ENCODE peak calls at places on chromosome 15, in six cellular contexts. Q is SK-N-SH, X is ascending aorta, J is pancreas, P is adrenal gland, H is endothelial cell of umbilical vein. V is an unnamed sample. For H3K4me1, the result is how much of the 10 kb centered on the place peaks cover.

GRCh38 chr15:90101130-90101968 is 919 bp downstream of the IDH2 start:
- DNase-seq in Q (peak), X (peak), J (peak), P (peak), H (peak), V (no peak)

GRCh38 chr15:47293763-47294162 is 423.5 kb upstream of the SEMA6D start:
- DNase-seq in Q (no peak), X (peak), J (no peak), P (peak), H (no peak), V (no peak)

GRCh38 chr15:90074023-90074422 is 28.2 kb downstream of the IDH2 start:
- DNase-seq in Q (no peak), X (no peak), J (peak), P (no peak), H (no peak), V (no peak)

GRCh38 chr15:27770086-27770607 is 329.0 kb downstream of the OCA2 start:
- DNase-seq in Q (no peak), X (no peak), J (no peak), P (no peak), H (no peak), V (no peak)

GRCh38 chr15:57234156-57234555 is 142.1 kb upstream of the CGNL1 start:
- DNase-seq in Q (no peak), X (no peak), J (no peak), P (no peak), H (no peak), V (no peak)

GRCh38 chr15:90322531-90322930 is 29.6 kb upstream of the ZNF774 start:
- DNase-seq in Q (no peak), X (peak), J (no peak), P (peak), H (no peak), V (no peak)

GRCh38 chr15:52537459-52537858 is 8.8 kb upstream of the MYO5A start:
- DNase-seq in Q (no peak), X (no peak), J (no peak), P (no peak), H (no peak), V (no peak)

GRCh38 chr15:44137750-44138149 is 57.3 kb downstream of the FRMD5 start:
- DNase-seq in Q (peak), X (no peak), J (no peak), P (peak), H (peak), V (no peak)

GRCh38 chr15:79130535-79131130 is 40.1 kb upstream of the RASGRF1 start:
- DNase-seq in Q (no peak), X (no peak), J (no peak), P (no peak), H (no peak), V (no peak)

GRCh38 chr15:79609501-79609900 is 177.4 kb downstream of the MINAR1 start:
- DNase-seq in Q (no peak), X (no peak), J (no peak), P (no peak), H (no peak), V (no peak)

GRCh38 chr15:66997212-66997611 is 68.2 kb upstream of the SMAD3 start:
- DNase-seq in Q (no peak), X (no peak), J (no peak), P (no peak), H (no peak), V (peak)

GRCh38 chr15:60423540-60423939 is 25.8 kb upstream of the ANXA2 start:
- DNase-seq in Q (no peak), X (no peak), J (no peak), P (no peak), H (peak), V (peak)

GRCh38 chr15:64813075-64813474 is 12.4 kb downstream of the PIF1 start:
- DNase-seq in Q (peak), X (no peak), J (no peak), P (peak), H (no peak), V (no peak)

GRCh38 chr15:64810499-64811326 is 14.7 kb downstream of the PIF1 start:
- DNase-seq in Q (peak), X (no peak), J (no peak), P (no peak), H (no peak), V (no peak)

GRCh38 chr15:64816452-64816851 is 9.0 kb downstream of the PIF1 start:
- DNase-seq in Q (no peak), X (no peak), J (no peak), P (no peak), H (no peak), V (no peak)
- TF ChIP-seq CTCF in Q (no peak), X (no peak), J (no peak), P (no peak), H (no peak), V (no peak)

DNA sequence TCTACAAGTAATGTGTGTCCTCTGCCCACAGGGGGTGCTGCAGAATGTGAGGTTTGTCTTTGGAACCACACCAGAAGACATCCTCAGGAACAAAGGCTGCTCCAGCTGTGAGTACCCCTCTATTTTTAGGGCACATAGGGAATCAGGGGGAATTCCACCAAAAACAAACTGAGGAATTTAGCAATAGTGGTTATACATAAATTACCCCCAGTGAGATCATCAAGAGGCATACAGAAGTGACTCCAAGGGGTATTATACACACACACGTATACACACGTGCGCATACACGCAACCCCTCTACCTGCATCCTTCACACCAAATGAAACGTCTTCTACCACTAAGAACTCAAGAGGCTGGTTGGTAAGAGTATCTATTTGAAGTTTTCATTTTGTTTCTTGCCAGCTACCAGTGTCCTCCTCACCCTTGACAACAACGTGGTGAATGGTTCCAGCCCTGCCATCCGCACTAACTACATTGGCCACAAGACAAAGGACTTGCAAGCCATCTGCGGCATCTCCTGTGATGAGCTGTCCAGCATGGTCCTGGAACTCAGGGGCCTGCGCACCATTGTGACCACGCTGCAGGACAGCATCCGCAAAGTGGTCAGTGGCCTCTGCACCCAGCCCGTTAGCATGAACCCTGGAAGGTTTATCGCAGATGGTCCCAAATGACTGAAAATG is 2.8 kb downstream of the THBS1 start:
- DNase-seq in Q (peak), X (no peak), J (no peak), P (no peak), H (peak), V (peak)
- H3K4me1 ChIP-seq in Q (under half), X (under half), J (under half), P (under half), H (under half), V (under half)

GRCh38 chr15:91609231-91609630 is 244.3 kb upstream of the SLCO3A1 start:
- DNase-seq in Q (no peak), X (no peak), J (no peak), P (no peak), H (no peak), V (no peak)
- TF ChIP-seq CTCF in Q (no peak), X (no peak), J (no peak), P (no peak), H (no peak), V (no peak)

GRCh38 chr15:88394553-88395159 is 72.5 kb downstream of the MRPL46 start:
- DNase-seq in Q (no peak), X (no peak), J (no peak), P (no peak), H (no peak), V (no peak)

GRCh38 chr15:88393719-88394519 is 73.3 kb downstream of the MRPL46 start:
- DNase-seq in Q (no peak), X (no peak), J (no peak), P (no peak), H (no peak), V (no peak)

GRCh38 chr15:88397506-88397905 is 69.7 kb downstream of the MRPL46 start:
- DNase-seq in Q (no peak), X (no peak), J (no peak), P (no peak), H (no peak), V (no peak)

GRCh38 chr15:88396382-88396781 is 70.8 kb downstream of the MRPL46 start:
- DNase-seq in Q (no peak), X (no peak), J (no peak), P (no peak), H (no peak), V (no peak)

GRCh38 chr15:88395241-88395640 is 71.9 kb downstream of the MRPL46 start:
- DNase-seq in Q (no peak), X (no peak), J (no peak), P (no peak), H (no peak), V (no peak)
- H3K4me1 ChIP-seq in Q (under half), X (under half), J (under half), P (under half), H (under half), V (under half)

GRCh38 chr15:95757171-95757570 is 573.3 kb upstream of the NR2F2 start:
- DNase-seq in Q (no peak), X (no peak), J (no peak), P (no peak), H (no peak), V (no peak)

GRCh38 chr15:95761742-95762141 is 568.8 kb upstream of the NR2F2 start:
- DNase-seq in Q (no peak), X (no peak), J (no peak), P (no peak), H (no peak), V (no peak)

GRCh38 chr15:95765161-95765560 is 565.3 kb upstream of the NR2F2 start:
- DNase-seq in Q (no peak), X (no peak), J (no peak), P (no peak), H (no peak), V (no peak)

GRCh38 chr15:95763426-95763825 is 567.1 kb upstream of the NR2F2 start:
- DNase-seq in Q (no peak), X (no peak), J (no peak), P (no peak), H (peak), V (no peak)

GRCh38 chr15:95760508-95760907 is 570.0 kb upstream of the NR2F2 start:
- DNase-seq in Q (no peak), X (no peak), J (no peak), P (peak), H (peak), V (no peak)
- TF ChIP-seq CTCF in Q (no peak), X (no peak), J (no peak), P (no peak), H (no peak), V (no peak)

DNA sequence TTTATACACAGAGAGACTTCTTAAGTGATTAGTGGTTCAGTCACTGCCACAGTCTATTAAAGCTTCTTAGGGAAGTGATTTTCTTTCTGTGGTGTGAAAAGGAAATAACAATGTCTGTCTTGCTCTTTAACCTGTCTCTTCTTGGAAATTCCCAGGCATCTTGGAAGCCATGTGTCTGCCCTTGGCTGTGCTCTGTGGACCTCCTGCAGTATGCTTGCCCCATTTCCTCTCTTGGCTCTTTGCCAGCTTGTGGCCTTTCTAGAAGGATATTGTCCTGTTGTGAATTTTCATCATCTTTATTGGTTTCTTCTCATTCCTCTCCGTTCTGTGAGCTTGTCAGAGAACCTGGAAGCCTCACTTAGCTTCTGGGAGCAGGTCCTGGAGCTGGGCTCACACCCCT is 338.4 kb upstream of the C2CD4B start:
- DNase-seq in Q (no peak), X (peak), J (peak), P (peak), H (peak), V (no peak)
- H3K4me1 ChIP-seq in Q (under half), X (under half), J (under half), P (under half), H (under half), V (under half)

GRCh38 chr15:40782609-40783227 is 12.9 kb downstream of the C15orf62 start:
- DNase-seq in Q (peak), X (no peak), J (peak), P (no peak), H (peak), V (no peak)

GRCh38 chr15:40785814-40786213 is 16.0 kb downstream of the C15orf62 start:
- DNase-seq in Q (no peak), X (no peak), J (no peak), P (no peak), H (no peak), V (no peak)

GRCh38 chr15:40787344-40787841 is 17.6 kb downstream of the C15orf62 start:
- DNase-seq in Q (no peak), X (no peak), J (peak), P (no peak), H (peak), V (peak)

GRCh38 chr15:40787991-40788390 is 18.2 kb downstream of the C15orf62 start:
- DNase-seq in Q (no peak), X (no peak), J (no peak), P (no peak), H (no peak), V (no peak)

DNA sequence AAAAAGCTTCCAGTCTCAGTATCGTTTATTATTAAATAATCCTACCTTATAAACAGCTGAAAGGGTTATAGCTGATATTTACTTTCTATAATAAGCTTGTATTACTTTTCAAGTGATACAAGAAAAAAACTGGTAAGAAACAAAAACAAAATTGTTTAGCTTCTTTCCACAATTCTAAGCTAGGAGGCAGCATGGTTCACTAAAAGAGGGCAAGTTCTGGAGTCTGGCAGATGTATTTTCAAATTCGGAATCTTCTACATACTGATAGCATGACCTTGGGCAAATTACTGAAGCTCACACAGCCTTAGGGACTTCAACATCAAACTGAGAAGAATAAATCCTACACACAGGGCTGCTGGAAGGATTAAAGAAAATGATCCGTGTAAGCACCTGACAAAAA is 15.4 kb downstream of the C15orf62 start:
- DNase-seq in Q (no peak), X (no peak), J (no peak), P (no peak), H (no peak), V (no peak)
- TF ChIP-seq CTCF in Q (no peak), X (no peak), J (no peak), P (peak), H (no peak), V (peak)

DNA sequence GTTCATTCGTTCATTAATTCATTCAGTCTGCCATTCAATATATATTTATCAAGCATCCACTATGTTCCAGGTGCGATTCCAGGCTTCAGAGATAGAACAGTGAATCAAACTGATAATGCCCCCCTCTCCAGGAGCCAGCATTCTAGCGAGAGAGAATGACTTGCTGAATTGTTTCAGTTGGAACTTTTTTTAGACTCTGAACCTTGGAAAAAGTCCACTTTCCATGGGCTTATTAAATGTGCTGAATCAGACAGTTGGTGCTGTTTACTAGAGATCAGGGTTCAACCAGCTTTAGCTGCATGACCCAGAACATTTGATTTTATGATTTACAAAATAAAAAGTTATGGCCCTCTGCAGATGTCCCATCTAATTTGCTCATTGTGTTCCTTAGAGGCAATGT is 213.2 kb downstream of the THSD4 start:
- DNase-seq in Q (no peak), X (no peak), J (no peak), P (no peak), H (no peak), V (no peak)
- H3K4me1 ChIP-seq in Q (under half), X (half or more), J (under half), P (under half), H (under half), V (under half)

GRCh38 chr15:101017935-101018849 is 99.0 kb downstream of the LRRK1 start:
- DNase-seq in Q (no peak), X (peak), J (no peak), P (no peak), H (peak), V (no peak)

GRCh38 chr15:101014921-101015841 is 96.0 kb downstream of the LRRK1 start:
- DNase-seq in Q (peak), X (peak), J (peak), P (peak), H (peak), V (no peak)

GRCh38 chr15:101016581-101016980 is 97.4 kb downstream of the LRRK1 start:
- DNase-seq in Q (no peak), X (no peak), J (no peak), P (no peak), H (no peak), V (no peak)

GRCh38 chr15:101019351-101019750 is 100.2 kb downstream of the LRRK1 start:
- DNase-seq in Q (no peak), X (peak), J (no peak), P (no peak), H (no peak), V (no peak)

GRCh38 chr15:101017041-101017754 is 98.0 kb downstream of the LRRK1 start:
- DNase-seq in Q (no peak), X (peak), J (no peak), P (no peak), H (no peak), V (no peak)
- TF ChIP-seq CTCF in Q (peak), X (no peak), J (no peak), P (no peak), H (no peak), V (no peak)